ENCODE peak calls at places on chromosomes 2 and 18, in six cellular contexts. One of them, this sample, is unnamed.

GRCh38 chr2:28835787-28836186 is 25.2 kb downstream of the SPDYA start:
- DNase-seq in GM12878: no peak
- DNase-seq in K562: no peak
- DNase-seq in HCT116: no peak
- DNase-seq in SK-N-SH: no peak
- DNase-seq in H1: no peak
- DNase-seq in this sample: no peak

GRCh38 chr2:72077702-72078169 is 69.9 kb downstream of the CYP26B1 start:
- DNase-seq in GM12878: no peak
- DNase-seq in HCT116: no peak
- DNase-seq in SK-N-SH: no peak
- DNase-seq in H1: no peak
- DNase-seq in K562: no peak
- DNase-seq in this sample: no peak

GRCh38 chr18:69628774-69629359 is 228.2 kb downstream of the DOK6 start:
- DNase-seq in HCT116: no peak
- DNase-seq in K562: no peak
- DNase-seq in GM12878: no peak
- DNase-seq in H1: no peak
- DNase-seq in SK-N-SH: no peak
- DNase-seq in this sample: no peak

GRCh38 chr18:14747513-14748474 is at the start of gene ANKRD30B:
- DNase-seq in SK-N-SH: peak; percentile 8
- DNase-seq in GM12878: no peak
- DNase-seq in H1: no peak
- DNase-seq in K562: no peak
- DNase-seq in HCT116: no peak
- DNase-seq in this sample: no peak

GRCh38 chr18:50194623-50195532 is at the start of gene MYO5B:
- DNase-seq in GM12878: no peak
- DNase-seq in H1: peak; percentile 86
- DNase-seq in K562: peak; percentile 79
- DNase-seq in HCT116: peak; percentile 42
- DNase-seq in SK-N-SH: peak; percentile 86
- DNase-seq in this sample: peak; percentile 85

GRCh38 chr2:119760876-119761275 is 1.2 kb downstream of the PTPN4 start:
- DNase-seq in GM12878: no peak
- DNase-seq in SK-N-SH: no peak
- DNase-seq in HCT116: no peak
- DNase-seq in K562: peak; percentile 29
- DNase-seq in H1: no peak
- DNase-seq in this sample: no peak

GRCh38 chr2:60530228-60530627 is 23.2 kb downstream of the BCL11A start:
- DNase-seq in H1: no peak
- DNase-seq in K562: no peak
- DNase-seq in GM12878: no peak
- DNase-seq in HCT116: no peak
- DNase-seq in SK-N-SH: peak; percentile 30
- DNase-seq in this sample: no peak

GRCh38 chr2:128327180-128327964 is 8.7 kb upstream of the HS6ST1 start:
- DNase-seq in K562: no peak
- DNase-seq in GM12878: no peak
- DNase-seq in HCT116: no peak
- DNase-seq in SK-N-SH: peak; percentile 27
- DNase-seq in H1: no peak
- DNase-seq in this sample: no peak

GRCh38 chr2:201273330-201273983 is 13.1 kb downstream of the CASP8 start:
- DNase-seq in K562: no peak
- DNase-seq in SK-N-SH: no peak
- DNase-seq in H1: no peak
- DNase-seq in GM12878: no peak
- DNase-seq in HCT116: no peak
- DNase-seq in this sample: no peak

GRCh38 chr2:207421661-207422060 is 108.1 kb upstream of the CREB1 start:
- DNase-seq in HCT116: no peak
- DNase-seq in SK-N-SH: no peak
- DNase-seq in H1: no peak
- DNase-seq in GM12878: no peak
- DNase-seq in K562: no peak
- DNase-seq in this sample: no peak

GRCh38 chr2:111618953-111619902 is 264.8 kb downstream of the ANAPC1 start:
- DNase-seq in K562: no peak
- DNase-seq in H1: no peak
- DNase-seq in GM12878: no peak
- DNase-seq in HCT116: peak; percentile 21
- DNase-seq in SK-N-SH: no peak
- DNase-seq in this sample: no peak

GRCh38 chr2:144326845-144327244 is 193.1 kb downstream of the ZEB2 start:
- DNase-seq in HCT116: no peak
- DNase-seq in K562: no peak
- DNase-seq in SK-N-SH: no peak
- DNase-seq in H1: no peak
- DNase-seq in GM12878: no peak
- DNase-seq in this sample: no peak

GRCh38 chr2:120735750-120736170 is at the start of gene GLI2:
- DNase-seq in K562: peak; percentile 60
- DNase-seq in HCT116: peak; percentile 65
- DNase-seq in SK-N-SH: peak; percentile 92
- DNase-seq in H1: peak; percentile 90
- DNase-seq in GM12878: no peak
- DNase-seq in this sample: peak; percentile 68

GRCh38 chr2:11227595-11227994 is 72.3 kb downstream of the SLC66A3 start:
- DNase-seq in H1: no peak
- DNase-seq in GM12878: no peak
- DNase-seq in SK-N-SH: no peak
- DNase-seq in HCT116: no peak
- DNase-seq in K562: no peak
- DNase-seq in this sample: no peak

GRCh38 chr2:219119422-219120043 is 41.1 kb downstream of the NHEJ1 start:
- DNase-seq in H1: peak; percentile 79
- DNase-seq in GM12878: peak; percentile 5
- DNase-seq in K562: peak; percentile 50
- DNase-seq in HCT116: peak; percentile 27
- DNase-seq in SK-N-SH: peak; percentile 77
- DNase-seq in this sample: peak; percentile 61

GRCh38 chr2:48695991-48696390 is 59.5 kb downstream of the LHCGR start:
- DNase-seq in GM12878: no peak
- DNase-seq in H1: no peak
- DNase-seq in HCT116: no peak
- DNase-seq in SK-N-SH: no peak
- DNase-seq in K562: no peak
- DNase-seq in this sample: no peak

GRCh38 chr18:57776354-57776753 is 26.8 kb downstream of the ATP8B1 start:
- DNase-seq in SK-N-SH: no peak
- DNase-seq in K562: no peak
- DNase-seq in GM12878: no peak
- DNase-seq in H1: no peak
- DNase-seq in HCT116: no peak
- DNase-seq in this sample: no peak

GRCh38 chr2:2827237-2827636 is 496.2 kb upstream of the MYT1L start:
- DNase-seq in GM12878: no peak
- DNase-seq in SK-N-SH: no peak
- DNase-seq in HCT116: no peak
- DNase-seq in K562: no peak
- DNase-seq in H1: peak; percentile 17
- DNase-seq in this sample: no peak

GRCh38 chr2:167177196-167177595 is 288.9 kb downstream of the XIRP2 start:
- DNase-seq in SK-N-SH: no peak
- DNase-seq in H1: no peak
- DNase-seq in GM12878: no peak
- DNase-seq in HCT116: no peak
- DNase-seq in K562: no peak
- DNase-seq in this sample: no peak

GRCh38 chr18:6807504-6808257 is 78.2 kb downstream of the ARHGAP28 start:
- DNase-seq in SK-N-SH: peak; percentile 19
- DNase-seq in H1: no peak
- DNase-seq in HCT116: no peak
- DNase-seq in GM12878: no peak
- DNase-seq in K562: no peak
- DNase-seq in this sample: no peak

GRCh38 chr2:189412330-189412953 is 28.8 kb upstream of the WDR75 start:
- DNase-seq in HCT116: peak; percentile 24
- DNase-seq in GM12878: no peak
- DNase-seq in K562: peak; percentile 22
- DNase-seq in H1: peak; percentile 56
- DNase-seq in SK-N-SH: peak; percentile 32
- DNase-seq in this sample: peak; percentile 54

GRCh38 chr2:195575879-195576391 is 81.1 kb upstream of the SLC39A10 start:
- DNase-seq in K562: no peak
- DNase-seq in SK-N-SH: peak; percentile 25
- DNase-seq in H1: no peak
- DNase-seq in HCT116: peak; percentile 24
- DNase-seq in GM12878: no peak
- DNase-seq in this sample: peak; percentile 29

GRCh38 chr2:14524041-14524802 is 108.3 kb upstream of the LRATD1 start:
- DNase-seq in GM12878: no peak
- DNase-seq in SK-N-SH: no peak
- DNase-seq in K562: no peak
- DNase-seq in H1: no peak
- DNase-seq in HCT116: no peak
- DNase-seq in this sample: no peak

GRCh38 chr2:138622606-138623005 is 121.0 kb downstream of the SPOPL start:
- DNase-seq in H1: no peak
- DNase-seq in SK-N-SH: no peak
- DNase-seq in GM12878: no peak
- DNase-seq in HCT116: no peak
- DNase-seq in K562: no peak
- DNase-seq in this sample: no peak

GRCh38 chr18:65235966-65236634 is 514.7 kb upstream of the CDH7 start:
- DNase-seq in HCT116: no peak
- DNase-seq in H1: no peak
- DNase-seq in GM12878: no peak
- DNase-seq in K562: no peak
- DNase-seq in SK-N-SH: peak; percentile 7
- DNase-seq in this sample: no peak

GRCh38 chr2:216492951-216493685 is 5.5 kb upstream of the RPL37A start:
- DNase-seq in HCT116: no peak
- DNase-seq in GM12878: no peak
- DNase-seq in K562: no peak
- DNase-seq in SK-N-SH: no peak
- DNase-seq in H1: no peak
- DNase-seq in this sample: no peak

GRCh38 chr2:231162036-231162345 is 36.4 kb upstream of the ARMC9 start:
- DNase-seq in GM12878: no peak
- DNase-seq in SK-N-SH: no peak
- DNase-seq in H1: no peak
- DNase-seq in HCT116: no peak
- DNase-seq in K562: no peak
- DNase-seq in this sample: no peak

GRCh38 chr2:61889212-61889956 is 928 bp upstream of the CCT4 start:
- DNase-seq in GM12878: no peak
- DNase-seq in H1: no peak
- DNase-seq in HCT116: no peak
- DNase-seq in K562: no peak
- DNase-seq in SK-N-SH: no peak
- DNase-seq in this sample: no peak

GRCh38 chr18:36850527-36851201 is 21.7 kb downstream of the KIAA1328 start:
- DNase-seq in GM12878: no peak
- DNase-seq in SK-N-SH: no peak
- DNase-seq in K562: no peak
- DNase-seq in H1: no peak
- DNase-seq in HCT116: peak; percentile 4
- DNase-seq in this sample: no peak

GRCh38 chr2:177554365-177554764 is 161.8 kb downstream of the AGPS start:
- DNase-seq in SK-N-SH: no peak
- DNase-seq in K562: no peak
- DNase-seq in H1: no peak
- DNase-seq in GM12878: no peak
- DNase-seq in HCT116: no peak
- DNase-seq in this sample: no peak
- TF ChIP-seq JUND in SK-N-SH: no peak
- TF ChIP-seq JUND in K562: no peak
- TF ChIP-seq JUND in H1: no peak
- TF ChIP-seq JUND in GM12878: no peak
- TF ChIP-seq JUND in HCT116: no peak
- TF ChIP-seq JUND in this sample: no peak

GRCh38 chr18:22466608-22467390 is 49.1 kb upstream of the CTAGE1 start:
- DNase-seq in HCT116: peak; percentile 10
- DNase-seq in SK-N-SH: no peak
- DNase-seq in GM12878: no peak
- DNase-seq in H1: no peak
- DNase-seq in K562: no peak
- DNase-seq in this sample: peak; percentile 96
- TF ChIP-seq JUND in HCT116: no peak
- TF ChIP-seq JUND in SK-N-SH: no peak
- TF ChIP-seq JUND in GM12878: no peak
- TF ChIP-seq JUND in H1: no peak
- TF ChIP-seq JUND in K562: peak; percentile 23
- TF ChIP-seq JUND in this sample: peak; percentile 25

GRCh38 chr2:112692914-112693313 is 27.9 kb upstream of the NT5DC4 start:
- DNase-seq in HCT116: no peak
- DNase-seq in SK-N-SH: no peak
- DNase-seq in GM12878: no peak
- DNase-seq in H1: no peak
- DNase-seq in K562: no peak
- DNase-seq in this sample: no peak
- TF ChIP-seq JUND in HCT116: peak; percentile 7
- TF ChIP-seq JUND in SK-N-SH: no peak
- TF ChIP-seq JUND in GM12878: no peak
- TF ChIP-seq JUND in H1: no peak
- TF ChIP-seq JUND in K562: no peak
- TF ChIP-seq JUND in this sample: no peak

DNA sequence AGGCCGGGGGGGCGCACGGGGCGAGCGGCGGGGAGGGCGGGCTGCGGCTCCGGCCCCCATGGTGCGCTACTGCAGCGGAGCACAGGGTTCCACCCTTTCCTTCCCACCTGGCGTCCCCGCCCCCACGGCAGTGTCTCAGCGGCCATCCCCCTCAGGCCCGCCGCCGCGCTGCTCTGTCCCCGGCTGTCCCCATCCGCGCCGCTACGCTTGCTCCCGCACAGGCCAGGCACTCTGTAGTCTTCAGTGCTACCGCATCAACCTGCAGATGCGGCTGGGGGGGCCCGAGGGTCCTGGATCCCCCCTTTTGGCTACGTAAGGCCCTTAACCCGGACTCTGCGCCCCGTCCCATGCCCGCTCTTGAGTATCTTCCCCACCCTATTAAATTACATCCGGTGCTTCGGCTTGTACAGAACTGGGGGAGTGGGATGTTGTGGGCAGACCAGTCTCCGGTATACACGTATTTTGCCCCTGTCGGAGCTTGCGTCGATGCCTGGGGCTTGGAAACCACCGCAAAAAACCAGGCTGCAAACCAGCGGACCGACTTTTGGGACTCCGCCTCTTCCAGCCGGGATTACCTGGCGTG is 598 bp upstream of the WBP1 start:
- DNase-seq in HCT116: no peak
- DNase-seq in K562: no peak
- DNase-seq in SK-N-SH: peak; percentile 76
- DNase-seq in H1: peak; percentile 88
- DNase-seq in GM12878: no peak
- DNase-seq in this sample: peak; percentile 80
- TF ChIP-seq JUND in HCT116: no peak
- TF ChIP-seq JUND in K562: no peak
- TF ChIP-seq JUND in SK-N-SH: no peak
- TF ChIP-seq JUND in H1: no peak
- TF ChIP-seq JUND in GM12878: no peak
- TF ChIP-seq JUND in this sample: no peak

This sample was measured in T47D.